ENCODE peak calls at places on chromosomes 2 and 18, in eight cellular contexts. Y, R, V, E, G, T, N and Z are unnamed samples.
A peak's percentile ranks its signal among the peaks of the same experiment; 100 is the strongest.

GRCh38 chr2:41992700-41993070 is 55.1 kb upstream of the PKDCC start:
- DNase-seq in R (no peak), E (no peak), N (no peak), Y (no peak), G (no peak), T (no peak), V (no peak), Z (no peak)

GRCh38 chr18:63078471-63078870 is 241.1 kb downstream of the BCL2 start:
- DNase-seq in R (no peak), T (no peak), Y (no peak), N (no peak), G (no peak), V (no peak), E (no peak), Z (no peak)

GRCh38 chr18:74804677-74805076 is 207.0 kb downstream of the ZNF407 start:
- DNase-seq in Y (peak; percentile 46), N (no peak), E (peak; percentile 50), T (peak; percentile 20), R (no peak), V (no peak), G (no peak), Z (no peak)

GRCh38 chr2:69381337-69381737 is 5.7 kb downstream of the GFPT1 start:
- DNase-seq in T (no peak), G (no peak), V (peak; percentile 49), E (no peak), R (no peak), N (no peak), Y (no peak), Z (no peak)

GRCh38 chr2:141264848-141265247 is 866.0 kb downstream of the LRP1B start:
- DNase-seq in V (no peak), T (no peak), E (no peak), G (no peak), R (no peak), N (no peak), Y (no peak), Z (no peak)

GRCh38 chr2:142980246-142981068 is 103.0 kb downstream of the KYNU start:
- DNase-seq in Y (peak; percentile 74), G (no peak), T (peak; percentile 30), N (no peak), E (no peak), R (no peak), V (peak; percentile 6), Z (no peak)

GRCh38 chr2:184875911-184876310 is 277.6 kb downstream of the ZNF804A start:
- DNase-seq in R (no peak), E (no peak), T (no peak), Y (no peak), N (no peak), G (no peak), V (no peak), Z (no peak)

GRCh38 chr2:239811806-239812560 is 213.2 kb downstream of the NDUFA10 start:
- DNase-seq in E (no peak), T (no peak), V (no peak), R (peak; percentile 9), N (no peak), G (peak; percentile 24), Y (no peak), Z (no peak)

GRCh38 chr18:26617151-26617554 is 68.8 kb upstream of the KCTD1 start:
- DNase-seq in T (no peak), N (no peak), V (peak; percentile 55), R (no peak), E (no peak), Y (no peak), G (no peak), Z (no peak)

GRCh38 chr2:206145665-206146064 is 13.6 kb downstream of the NDUFS1 start:
- DNase-seq in Y (no peak), E (no peak), G (no peak), V (no peak), T (no peak), R (no peak), N (no peak), Z (no peak)

GRCh38 chr2:171958475-171958874 is 36.2 kb downstream of the HAT1 start:
- DNase-seq in Y (no peak), V (no peak), G (no peak), N (no peak), E (no peak), R (no peak), T (no peak), Z (no peak)

GRCh38 chr2:207762146-207762545 is 7.6 kb downstream of the FZD5 start:
- DNase-seq in V (no peak), G (no peak), Y (no peak), N (no peak), T (no peak), E (no peak), R (no peak), Z (no peak)

GRCh38 chr2:26988165-26988879 is 17.9 kb downstream of the MAPRE3 start:
- DNase-seq in E (no peak), V (peak; percentile 59), T (no peak), G (no peak), N (no peak), Y (no peak), R (no peak), Z (no peak)

GRCh38 chr2:186695081-186695756 is 1.4 kb downstream of the FAM171B start:
- DNase-seq in V (no peak), N (no peak), T (no peak), G (no peak), E (peak; percentile 44), R (no peak), Y (peak; percentile 33), Z (no peak)

GRCh38 chr2:21757805-21758204 is 634.0 kb downstream of the TDRD15 start:
- DNase-seq in E (no peak), N (no peak), G (no peak), T (no peak), R (no peak), Y (no peak), V (no peak), Z (no peak)

GRCh38 chr2:223166215-223166493 is 114.2 kb downstream of the KCNE4 start:
- DNase-seq in R (no peak), E (no peak), V (no peak), N (no peak), T (no peak), G (no peak), Y (no peak), Z (no peak)

GRCh38 chr2:138767101-138767500 is 13.1 kb downstream of the NXPH2 start:
- DNase-seq in V (no peak), Y (no peak), N (no peak), R (no peak), E (no peak), G (no peak), T (no peak), Z (no peak)

GRCh38 chr18:22165049-22165602 is 4.3 kb upstream of the GATA6 start:
- DNase-seq in V (no peak), R (no peak), Y (no peak), G (no peak), N (no peak), T (no peak), E (peak; percentile 33), Z (no peak)

GRCh38 chr2:101356486-101356885 is 30.8 kb downstream of the CREG2 start:
- DNase-seq in Y (no peak), V (no peak), R (no peak), E (no peak), T (no peak), G (no peak), N (no peak), Z (no peak)

GRCh38 chr2:62431512-62431911 is 74.5 kb downstream of the TMEM17 start:
- DNase-seq in E (no peak), T (no peak), Y (no peak), G (no peak), N (no peak), R (no peak), V (no peak), Z (no peak)

GRCh38 chr18:52636536-52636935 is 296.5 kb downstream of the DCC start:
- DNase-seq in G (no peak), T (no peak), R (no peak), N (no peak), E (no peak), V (no peak), Y (peak; percentile 42), Z (no peak)

GRCh38 chr2:2577366-2577765 is 246.3 kb upstream of the MYT1L start:
- DNase-seq in T (no peak), R (no peak), V (no peak), E (peak; percentile 47), G (peak; percentile 47), Y (no peak), N (no peak), Z (no peak)
- H3K4me3 ChIP-seq in T (no peak overlapping the region), R (no peak overlapping the region), V (no peak overlapping the region), E (no peak overlapping the region), G (no peak overlapping the region), Y (no peak overlapping the region), N (no peak overlapping the region), Z (no peak overlapping the region)

GRCh38 chr2:191410646-191411436 is 165.6 kb downstream of the MYO1B start:
- DNase-seq in Y (no peak), N (no peak), R (no peak), E (no peak), V (no peak), G (no peak), T (no peak), Z (no peak)
- H3K36me3 ChIP-seq in Y (no peaks in the 10 kb centered on the region), N (no peaks in the 10 kb centered on the region), R (no peaks in the 10 kb centered on the region), E (peaks cover 77% of the 10 kb centered on the region), V (peaks cover 79% of the 10 kb centered on the region), G (no peaks in the 10 kb centered on the region), T (no peaks in the 10 kb centered on the region), Z (peaks cover 60% of the 10 kb centered on the region)

GRCh38 chr2:60366178-60366577 is 187.3 kb downstream of the BCL11A start:
- DNase-seq in Y (no peak), T (peak; percentile 89), G (no peak), V (no peak), R (no peak), N (no peak), E (no peak), Z (no peak)

GRCh38 chr2:60364441-60364840 is 189.0 kb downstream of the BCL11A start:
- DNase-seq in E (no peak), G (no peak), R (no peak), V (no peak), T (no peak), N (peak; percentile 8), Y (no peak), Z (no peak)

GRCh38 chr2:60361498-60361897 is 192.0 kb downstream of the BCL11A start:
- DNase-seq in G (no peak), E (no peak), R (no peak), N (no peak), V (no peak), Y (no peak), T (no peak), Z (no peak)

GRCh38 chr2:60368437-60368836 is 185.0 kb downstream of the BCL11A start:
- DNase-seq in Y (no peak), V (no peak), N (no peak), E (no peak), G (no peak), T (no peak), R (no peak), Z (no peak)

DNA sequence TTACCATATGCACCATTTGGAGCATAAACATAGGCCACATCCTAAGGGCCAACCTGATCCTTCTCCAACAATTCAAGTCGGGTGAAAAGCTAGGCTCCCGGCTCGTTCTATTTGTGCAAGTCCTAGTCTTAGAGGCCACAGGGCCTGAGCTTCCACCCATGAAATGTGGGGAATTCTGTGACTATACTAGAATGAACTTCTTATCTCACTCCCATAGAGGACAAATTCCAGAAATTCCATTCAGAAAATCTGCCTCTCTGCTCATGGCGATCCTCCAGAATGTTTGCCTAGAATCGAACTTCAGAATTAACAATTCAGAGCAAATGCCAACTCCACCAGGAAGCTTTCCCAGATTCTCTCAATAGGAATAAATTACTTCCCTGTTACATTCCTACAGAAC is 187.9 kb downstream of the BCL11A start:
- DNase-seq in E (no peak), T (no peak), G (no peak), N (no peak), V (no peak), R (no peak), Y (no peak), Z (no peak)
- H3K4me3 ChIP-seq in E (no peak overlapping the region), T (peak overlapping the region; percentile 35), G (no peak overlapping the region), N (no peak overlapping the region), V (no peak overlapping the region), R (no peak overlapping the region), Y (no peak overlapping the region), Z (no peak overlapping the region)

GRCh38 chr2:48508461-48509124 is 21.4 kb upstream of the STON1 start:
- DNase-seq in R (no peak), Y (no peak), E (no peak), G (no peak), T (no peak), N (no peak), V (peak; percentile 64), Z (no peak)
- H3K36me3 ChIP-seq in R (peaks cover 3% of the 10 kb centered on the region), Y (peaks cover 52% of the 10 kb centered on the region), E (no peaks in the 10 kb centered on the region), G (peaks cover 58% of the 10 kb centered on the region), T (peaks cover 89% of the 10 kb centered on the region), N (no peaks in the 10 kb centered on the region), V (peaks cover 23% of the 10 kb centered on the region), Z (peaks cover 71% of the 10 kb centered on the region)